ENCODE peak calls at places on chromosomes 1 and 21, in ten cellular contexts. One of them, this sample, is unnamed.

GRCh38 chr1:199226163-199226562 is 587.3 kb downstream of the PTPRC start:
- DNase-seq in prostate gland: no peak
- DNase-seq in psoas muscle: no peak
- DNase-seq in aorta: no peak
- DNase-seq in uterus: no peak
- DNase-seq in lower lobe of right lung: no peak
- DNase-seq in tibial nerve: no peak
- DNase-seq in fibroblast of lung: peak; percentile 74
- DNase-seq in neural progenitor cell: no peak
- DNase-seq in thoracic aorta: no peak
- DNase-seq in this sample: peak; percentile 17

GRCh38 chr1:102595106-102595505 is 513.2 kb downstream of the COL11A1 start:
- DNase-seq in prostate gland: no peak
- DNase-seq in psoas muscle: no peak
- DNase-seq in aorta: no peak
- DNase-seq in uterus: no peak
- DNase-seq in lower lobe of right lung: no peak
- DNase-seq in tibial nerve: no peak
- DNase-seq in fibroblast of lung: peak; percentile 31
- DNase-seq in neural progenitor cell: no peak
- DNase-seq in thoracic aorta: no peak
- DNase-seq in this sample: no peak

GRCh38 chr1:230898144-230898543 is 29.8 kb upstream of the C1orf198 start:
- DNase-seq in prostate gland: no peak
- DNase-seq in psoas muscle: no peak
- DNase-seq in aorta: no peak
- DNase-seq in uterus: no peak
- DNase-seq in lower lobe of right lung: no peak
- DNase-seq in tibial nerve: no peak
- DNase-seq in fibroblast of lung: no peak
- DNase-seq in neural progenitor cell: no peak
- DNase-seq in thoracic aorta: no peak
- DNase-seq in this sample: no peak

GRCh38 chr21:46222436-46223116 is 6.0 kb downstream of the LSS start:
- DNase-seq in prostate gland: no peak
- DNase-seq in psoas muscle: no peak
- DNase-seq in aorta: no peak
- DNase-seq in uterus: no peak
- DNase-seq in lower lobe of right lung: no peak
- DNase-seq in tibial nerve: no peak
- DNase-seq in fibroblast of lung: no peak
- DNase-seq in neural progenitor cell: no peak
- DNase-seq in thoracic aorta: no peak
- DNase-seq in this sample: no peak

GRCh38 chr1:168441745-168442144 is 102.1 kb downstream of the XCL2 start:
- DNase-seq in prostate gland: no peak
- DNase-seq in psoas muscle: no peak
- DNase-seq in aorta: no peak
- DNase-seq in uterus: no peak
- DNase-seq in lower lobe of right lung: no peak
- DNase-seq in tibial nerve: no peak
- DNase-seq in fibroblast of lung: peak; percentile 47
- DNase-seq in neural progenitor cell: no peak
- DNase-seq in thoracic aorta: no peak
- DNase-seq in this sample: no peak

GRCh38 chr1:235601087-235601486 is 48.5 kb downstream of the GNG4 start:
- DNase-seq in prostate gland: no peak
- DNase-seq in psoas muscle: no peak
- DNase-seq in aorta: peak; percentile 32
- DNase-seq in uterus: no peak
- DNase-seq in lower lobe of right lung: no peak
- DNase-seq in tibial nerve: no peak
- DNase-seq in fibroblast of lung: no peak
- DNase-seq in neural progenitor cell: peak; percentile 60
- DNase-seq in thoracic aorta: no peak
- DNase-seq in this sample: no peak

GRCh38 chr1:17878837-17879236 is 123.7 kb downstream of the ACTL8 start:
- DNase-seq in prostate gland: no peak
- DNase-seq in psoas muscle: no peak
- DNase-seq in aorta: no peak
- DNase-seq in uterus: no peak
- DNase-seq in lower lobe of right lung: no peak
- DNase-seq in tibial nerve: no peak
- DNase-seq in fibroblast of lung: peak; percentile 88
- DNase-seq in neural progenitor cell: no peak
- DNase-seq in thoracic aorta: no peak
- DNase-seq in this sample: no peak

GRCh38 chr21:32414579-32415358 is 2.3 kb downstream of the EVA1C start:
- DNase-seq in prostate gland: no peak
- DNase-seq in psoas muscle: no peak
- DNase-seq in aorta: no peak
- DNase-seq in uterus: no peak
- DNase-seq in lower lobe of right lung: no peak
- DNase-seq in tibial nerve: no peak
- DNase-seq in fibroblast of lung: peak; percentile 52
- DNase-seq in neural progenitor cell: peak; percentile 11
- DNase-seq in thoracic aorta: no peak
- DNase-seq in this sample: no peak

GRCh38 chr1:5151481-5151880 is 497.1 kb downstream of the AJAP1 start:
- DNase-seq in prostate gland: no peak
- DNase-seq in psoas muscle: no peak
- DNase-seq in aorta: no peak
- DNase-seq in uterus: no peak
- DNase-seq in lower lobe of right lung: no peak
- DNase-seq in tibial nerve: no peak
- DNase-seq in fibroblast of lung: no peak
- DNase-seq in neural progenitor cell: no peak
- DNase-seq in thoracic aorta: no peak
- DNase-seq in this sample: no peak

GRCh38 chr1:156750932-156751723 is at the start of gene HDGF:
- DNase-seq in prostate gland: no peak
- DNase-seq in psoas muscle: peak; percentile 87
- DNase-seq in aorta: peak; percentile 88
- DNase-seq in uterus: peak; percentile 63
- DNase-seq in lower lobe of right lung: peak; percentile 80
- DNase-seq in tibial nerve: peak; percentile 32
- DNase-seq in fibroblast of lung: peak; percentile 29
- DNase-seq in neural progenitor cell: peak; percentile 77
- DNase-seq in thoracic aorta: no peak
- DNase-seq in this sample: peak; percentile 42

GRCh38 chr1:103435443-103435842 is 90.1 kb upstream of the RNPC3 start:
- DNase-seq in prostate gland: no peak
- DNase-seq in psoas muscle: no peak
- DNase-seq in aorta: no peak
- DNase-seq in uterus: no peak
- DNase-seq in lower lobe of right lung: no peak
- DNase-seq in tibial nerve: no peak
- DNase-seq in fibroblast of lung: no peak
- DNase-seq in neural progenitor cell: no peak
- DNase-seq in thoracic aorta: no peak
- DNase-seq in this sample: no peak

DNA sequence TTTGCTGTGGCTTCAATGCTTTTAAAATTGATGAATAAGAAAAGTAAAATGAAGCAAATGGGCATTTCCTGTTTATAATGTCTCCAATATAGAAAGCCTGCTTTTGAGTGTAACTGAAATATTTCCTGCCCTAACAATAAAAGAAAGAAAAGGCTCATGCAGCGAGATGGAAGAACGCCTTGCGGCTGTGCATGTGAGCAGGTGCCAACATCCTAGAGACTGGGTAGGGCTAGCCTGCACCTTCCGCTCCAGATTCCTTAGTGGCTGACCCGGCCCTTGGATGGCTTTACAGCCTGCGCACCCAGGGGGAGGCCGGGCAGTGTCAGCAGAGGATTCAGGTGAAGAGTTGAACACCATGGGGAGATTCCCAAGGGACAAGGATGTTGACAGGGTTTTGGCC is 21.8 kb downstream of the CNIH3 start:
- DNase-seq in prostate gland: no peak
- DNase-seq in psoas muscle: no peak
- DNase-seq in aorta: no peak
- DNase-seq in uterus: no peak
- DNase-seq in lower lobe of right lung: no peak
- DNase-seq in tibial nerve: no peak
- DNase-seq in fibroblast of lung: peak; percentile 60
- DNase-seq in neural progenitor cell: no peak
- DNase-seq in thoracic aorta: no peak
- DNase-seq in this sample: no peak
- H3K4me1 ChIP-seq in prostate gland: no peaks in the 10 kb centered on the region
- H3K4me1 ChIP-seq in psoas muscle: no peaks in the 10 kb centered on the region
- H3K4me1 ChIP-seq in aorta: no peaks in the 10 kb centered on the region
- H3K4me1 ChIP-seq in uterus: no peaks in the 10 kb centered on the region
- H3K4me1 ChIP-seq in lower lobe of right lung: no peaks in the 10 kb centered on the region
- H3K4me1 ChIP-seq in tibial nerve: no peaks in the 10 kb centered on the region
- H3K4me1 ChIP-seq in fibroblast of lung: peaks cover 16% of the 10 kb centered on the region
- H3K4me1 ChIP-seq in neural progenitor cell: peaks cover 11% of the 10 kb centered on the region
- H3K4me1 ChIP-seq in thoracic aorta: no peaks in the 10 kb centered on the region
- H3K4me1 ChIP-seq in this sample: peaks cover 11% of the 10 kb centered on the region

DNA sequence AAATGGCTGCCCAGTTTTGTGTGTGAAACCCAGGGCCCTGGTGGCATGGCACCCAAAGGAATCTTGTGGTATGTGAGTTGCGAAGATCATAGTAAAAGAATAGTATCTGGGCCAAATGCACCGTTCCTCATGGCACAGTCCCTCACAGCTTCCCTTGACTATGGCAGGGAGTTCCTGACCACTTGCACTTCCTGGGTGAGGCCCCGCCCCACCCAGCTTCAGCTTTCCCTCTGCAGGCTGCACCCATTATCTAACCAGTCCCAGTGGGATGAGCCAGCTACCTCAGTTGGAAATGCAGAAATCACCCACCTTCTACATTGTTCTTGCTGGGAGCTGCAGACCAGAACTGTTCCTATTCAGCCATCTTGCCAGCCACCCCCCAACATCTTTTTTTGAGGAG is 63.0 kb downstream of the SLC5A9 start:
- DNase-seq in prostate gland: no peak
- DNase-seq in psoas muscle: no peak
- DNase-seq in aorta: no peak
- DNase-seq in uterus: no peak
- DNase-seq in lower lobe of right lung: no peak
- DNase-seq in tibial nerve: no peak
- DNase-seq in fibroblast of lung: no peak
- DNase-seq in neural progenitor cell: no peak
- DNase-seq in thoracic aorta: no peak
- DNase-seq in this sample: no peak
- H3K27ac ChIP-seq in prostate gland: no peak overlapping the region
- H3K27ac ChIP-seq in psoas muscle: no peak overlapping the region
- H3K27ac ChIP-seq in aorta: no peak overlapping the region
- H3K27ac ChIP-seq in uterus: no peak overlapping the region
- H3K27ac ChIP-seq in lower lobe of right lung: no peak overlapping the region
- H3K27ac ChIP-seq in tibial nerve: no peak overlapping the region
- H3K27ac ChIP-seq in fibroblast of lung: no peak overlapping the region
- H3K27ac ChIP-seq in neural progenitor cell: no peak overlapping the region
- H3K27ac ChIP-seq in thoracic aorta: no peak overlapping the region
- H3K27ac ChIP-seq in this sample: no peak overlapping the region

GRCh38 chr1:941027-941587 is 17.4 kb downstream of the SAMD11 start:
- DNase-seq in prostate gland: no peak
- DNase-seq in psoas muscle: no peak
- DNase-seq in aorta: no peak
- DNase-seq in uterus: no peak
- DNase-seq in lower lobe of right lung: no peak
- DNase-seq in tibial nerve: no peak
- DNase-seq in fibroblast of lung: no peak
- DNase-seq in neural progenitor cell: no peak
- DNase-seq in thoracic aorta: no peak
- DNase-seq in this sample: no peak

GRCh38 chr1:940121-941026 is 16.7 kb downstream of the SAMD11 start:
- DNase-seq in prostate gland: no peak
- DNase-seq in psoas muscle: peak; percentile 73
- DNase-seq in aorta: peak; percentile 90
- DNase-seq in uterus: peak; percentile 90
- DNase-seq in lower lobe of right lung: no peak
- DNase-seq in tibial nerve: no peak
- DNase-seq in fibroblast of lung: peak; percentile 77
- DNase-seq in neural progenitor cell: peak; percentile 77
- DNase-seq in thoracic aorta: no peak
- DNase-seq in this sample: no peak

GRCh38 chr1:938711-939504 is 15.2 kb downstream of the SAMD11 start:
- DNase-seq in prostate gland: no peak
- DNase-seq in psoas muscle: no peak
- DNase-seq in aorta: no peak
- DNase-seq in uterus: no peak
- DNase-seq in lower lobe of right lung: no peak
- DNase-seq in tibial nerve: no peak
- DNase-seq in fibroblast of lung: no peak
- DNase-seq in neural progenitor cell: peak; percentile 72
- DNase-seq in thoracic aorta: no peak
- DNase-seq in this sample: no peak

GRCh38 chr1:938088-938683 is 14.5 kb downstream of the SAMD11 start:
- DNase-seq in prostate gland: peak; percentile 44
- DNase-seq in psoas muscle: no peak
- DNase-seq in aorta: no peak
- DNase-seq in uterus: peak; percentile 64
- DNase-seq in lower lobe of right lung: no peak
- DNase-seq in tibial nerve: no peak
- DNase-seq in fibroblast of lung: peak; percentile 58
- DNase-seq in neural progenitor cell: no peak
- DNase-seq in thoracic aorta: no peak
- DNase-seq in this sample: no peak

GRCh38 chr1:939511-940107 is 15.9 kb downstream of the SAMD11 start:
- DNase-seq in prostate gland: no peak
- DNase-seq in psoas muscle: no peak
- DNase-seq in aorta: no peak
- DNase-seq in uterus: no peak
- DNase-seq in lower lobe of right lung: no peak
- DNase-seq in tibial nerve: no peak
- DNase-seq in fibroblast of lung: no peak
- DNase-seq in neural progenitor cell: no peak
- DNase-seq in thoracic aorta: no peak
- DNase-seq in this sample: no peak
- H3K4me1 ChIP-seq in prostate gland: peaks cover 24% of the 10 kb centered on the region
- H3K4me1 ChIP-seq in psoas muscle: peaks cover 26% of the 10 kb centered on the region
- H3K4me1 ChIP-seq in aorta: no peaks in the 10 kb centered on the region
- H3K4me1 ChIP-seq in uterus: no peaks in the 10 kb centered on the region
- H3K4me1 ChIP-seq in lower lobe of right lung: peaks cover 35% of the 10 kb centered on the region
- H3K4me1 ChIP-seq in tibial nerve: peaks cover 74% of the 10 kb centered on the region
- H3K4me1 ChIP-seq in fibroblast of lung: peaks cover 19% of the 10 kb centered on the region
- H3K4me1 ChIP-seq in neural progenitor cell: peaks cover 31% of the 10 kb centered on the region
- H3K4me1 ChIP-seq in thoracic aorta: peaks cover 34% of the 10 kb centered on the region
- H3K4me1 ChIP-seq in this sample: peaks cover 19% of the 10 kb centered on the region

DNA sequence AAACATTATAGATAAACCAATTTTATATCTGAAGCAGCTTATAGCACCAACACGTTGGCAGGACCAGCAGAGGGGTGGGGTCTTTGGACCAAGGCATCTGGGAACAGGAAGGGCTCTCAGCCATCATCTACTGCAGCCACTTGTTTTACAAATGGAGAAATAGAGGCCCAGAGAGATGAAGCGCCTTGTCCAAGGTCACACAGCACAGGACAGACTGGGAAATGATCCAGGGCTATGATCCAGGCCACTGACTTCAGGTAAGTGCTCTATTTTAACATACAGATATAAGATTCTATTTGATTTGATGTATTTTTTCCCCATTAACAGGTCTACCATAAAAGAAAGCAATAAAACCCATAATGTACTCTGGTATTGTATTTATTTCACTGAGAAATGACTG is 16.9 kb downstream of the GADD45A start:
- DNase-seq in prostate gland: no peak
- DNase-seq in psoas muscle: no peak
- DNase-seq in aorta: no peak
- DNase-seq in uterus: no peak
- DNase-seq in lower lobe of right lung: no peak
- DNase-seq in tibial nerve: no peak
- DNase-seq in fibroblast of lung: no peak
- DNase-seq in neural progenitor cell: no peak
- DNase-seq in thoracic aorta: no peak
- DNase-seq in this sample: no peak
- H3K27ac ChIP-seq in prostate gland: no peak overlapping the region
- H3K27ac ChIP-seq in psoas muscle: no peak overlapping the region
- H3K27ac ChIP-seq in aorta: no peak overlapping the region
- H3K27ac ChIP-seq in uterus: no peak overlapping the region
- H3K27ac ChIP-seq in lower lobe of right lung: no peak overlapping the region
- H3K27ac ChIP-seq in tibial nerve: no peak overlapping the region
- H3K27ac ChIP-seq in fibroblast of lung: no peak overlapping the region
- H3K27ac ChIP-seq in neural progenitor cell: no peak overlapping the region
- H3K27ac ChIP-seq in thoracic aorta: no peak overlapping the region
- H3K27ac ChIP-seq in this sample: no peak overlapping the region